ENCODE peak calls at places on chromosome 1, in six cellular contexts. One of them, this sample, is unnamed.

GRCh38 chr1:24481843-24482610 is 20.6 kb upstream of the RCAN3 start:
- DNase-seq in GM23338: no peak
- DNase-seq in heart left ventricle: no peak
- DNase-seq in uterus: no peak
- DNase-seq in stimulated activated CD8-positive, alpha-beta memory T cell treated with anti-CD3 and anti-CD28 coated beads, Interleukin-12 subunit alpha, Interleukin-12 subunit beta, amount 100 ng/mL, for 4 hours: no peak
- DNase-seq in pons: no peak
- DNase-seq in this sample: no peak

GRCh38 chr1:12132078-12132477 is 34.7 kb upstream of the TNFRSF1B start:
- DNase-seq in pons: no peak
- DNase-seq in heart left ventricle: no peak
- DNase-seq in GM23338: no peak
- DNase-seq in uterus: no peak
- DNase-seq in stimulated activated CD8-positive, alpha-beta memory T cell treated with anti-CD3 and anti-CD28 coated beads, Interleukin-12 subunit alpha, Interleukin-12 subunit beta, amount 100 ng/mL, for 4 hours: no peak
- DNase-seq in this sample: no peak

GRCh38 chr1:158781104-158781503 is at the start of gene OR6N2:
- DNase-seq in stimulated activated CD8-positive, alpha-beta memory T cell treated with anti-CD3 and anti-CD28 coated beads, Interleukin-12 subunit alpha, Interleukin-12 subunit beta, amount 100 ng/mL, for 4 hours: no peak
- DNase-seq in pons: no peak
- DNase-seq in uterus: no peak
- DNase-seq in heart left ventricle: no peak
- DNase-seq in GM23338: no peak
- DNase-seq in this sample: no peak

GRCh38 chr1:222266223-222267215 is 281.4 kb downstream of the HHIPL2 start:
- DNase-seq in stimulated activated CD8-positive, alpha-beta memory T cell treated with anti-CD3 and anti-CD28 coated beads, Interleukin-12 subunit alpha, Interleukin-12 subunit beta, amount 100 ng/mL, for 4 hours: no peak
- DNase-seq in uterus: no peak
- DNase-seq in pons: no peak
- DNase-seq in heart left ventricle: no peak
- DNase-seq in GM23338: peak; percentile 10
- DNase-seq in this sample: peak; percentile 37

GRCh38 chr1:159799446-159799985 is 2.6 kb upstream of the FCRL6 start:
- DNase-seq in stimulated activated CD8-positive, alpha-beta memory T cell treated with anti-CD3 and anti-CD28 coated beads, Interleukin-12 subunit alpha, Interleukin-12 subunit beta, amount 100 ng/mL, for 4 hours: no peak
- DNase-seq in pons: no peak
- DNase-seq in GM23338: no peak
- DNase-seq in heart left ventricle: no peak
- DNase-seq in uterus: no peak
- DNase-seq in this sample: no peak

GRCh38 chr1:95221306-95221705 is 12.7 kb upstream of the RWDD3 start:
- DNase-seq in heart left ventricle: no peak
- DNase-seq in uterus: no peak
- DNase-seq in GM23338: no peak
- DNase-seq in pons: no peak
- DNase-seq in stimulated activated CD8-positive, alpha-beta memory T cell treated with anti-CD3 and anti-CD28 coated beads, Interleukin-12 subunit alpha, Interleukin-12 subunit beta, amount 100 ng/mL, for 4 hours: no peak
- DNase-seq in this sample: no peak

GRCh38 chr1:8702848-8703810 is 114.3 kb downstream of the RERE start:
- DNase-seq in uterus: peak; percentile 90
- DNase-seq in heart left ventricle: peak; percentile 94
- DNase-seq in GM23338: peak; percentile 94
- DNase-seq in pons: peak; percentile 95
- DNase-seq in stimulated activated CD8-positive, alpha-beta memory T cell treated with anti-CD3 and anti-CD28 coated beads, Interleukin-12 subunit alpha, Interleukin-12 subunit beta, amount 100 ng/mL, for 4 hours: peak; percentile 39
- DNase-seq in this sample: peak; percentile 92

GRCh38 chr1:76835203-76835602 is 32.1 kb upstream of the ST6GALNAC5 start:
- DNase-seq in stimulated activated CD8-positive, alpha-beta memory T cell treated with anti-CD3 and anti-CD28 coated beads, Interleukin-12 subunit alpha, Interleukin-12 subunit beta, amount 100 ng/mL, for 4 hours: no peak
- DNase-seq in uterus: no peak
- DNase-seq in GM23338: no peak
- DNase-seq in pons: no peak
- DNase-seq in heart left ventricle: no peak
- DNase-seq in this sample: no peak

GRCh38 chr1:230772457-230773395 is 25.5 kb downstream of the CAPN9 start:
- DNase-seq in uterus: no peak
- DNase-seq in pons: peak; percentile 94
- DNase-seq in stimulated activated CD8-positive, alpha-beta memory T cell treated with anti-CD3 and anti-CD28 coated beads, Interleukin-12 subunit alpha, Interleukin-12 subunit beta, amount 100 ng/mL, for 4 hours: no peak
- DNase-seq in heart left ventricle: peak; percentile 58
- DNase-seq in GM23338: peak; percentile 61
- DNase-seq in this sample: peak; percentile 59

GRCh38 chr1:96374076-96374762 is 347.4 kb upstream of the PTBP2 start:
- DNase-seq in pons: no peak
- DNase-seq in heart left ventricle: no peak
- DNase-seq in uterus: no peak
- DNase-seq in GM23338: no peak
- DNase-seq in stimulated activated CD8-positive, alpha-beta memory T cell treated with anti-CD3 and anti-CD28 coated beads, Interleukin-12 subunit alpha, Interleukin-12 subunit beta, amount 100 ng/mL, for 4 hours: no peak
- DNase-seq in this sample: no peak

GRCh38 chr1:186030453-186030852 is 296.3 kb downstream of the HMCN1 start:
- DNase-seq in stimulated activated CD8-positive, alpha-beta memory T cell treated with anti-CD3 and anti-CD28 coated beads, Interleukin-12 subunit alpha, Interleukin-12 subunit beta, amount 100 ng/mL, for 4 hours: no peak
- DNase-seq in GM23338: no peak
- DNase-seq in pons: no peak
- DNase-seq in uterus: no peak
- DNase-seq in heart left ventricle: no peak
- DNase-seq in this sample: no peak

GRCh38 chr1:16386454-16387113 is 19.5 kb downstream of the SZRD1 start:
- DNase-seq in GM23338: no peak
- DNase-seq in heart left ventricle: peak; percentile 58
- DNase-seq in uterus: no peak
- DNase-seq in pons: peak; percentile 78
- DNase-seq in stimulated activated CD8-positive, alpha-beta memory T cell treated with anti-CD3 and anti-CD28 coated beads, Interleukin-12 subunit alpha, Interleukin-12 subunit beta, amount 100 ng/mL, for 4 hours: no peak
- DNase-seq in this sample: peak; percentile 85